ENCODE peak calls at places on chromosomes 2 and 18, in four cellular contexts. P, N, S and T are unnamed samples.

GRCh38 chr18:51666717-51667320 is 469.3 kb upstream of the MEX3C start:
- DNase-seq in P (no peak), N (no peak), S (no peak), T (no peak)

GRCh38 chr2:158205215-158205614 is 103.5 kb downstream of the UPP2 start:
- DNase-seq in P (no peak), N (no peak), S (no peak), T (no peak)

GRCh38 chr2:144052103-144052502 is 467.8 kb downstream of the ZEB2 start:
- DNase-seq in P (no peak), N (no peak), S (no peak), T (no peak)

GRCh38 chr18:79480171-79480981 is 84.6 kb downstream of the NFATC1 start:
- DNase-seq in P (no peak), N (no peak), S (no peak), T (no peak)

GRCh38 chr2:134590679-134591078 is 128.1 kb downstream of the TMEM163 start:
- DNase-seq in P (no peak), N (no peak), S (no peak), T (no peak)

GRCh38 chr2:79393806-79394484 is 118.9 kb upstream of the CTNNA2 start:
- DNase-seq in P (peak), N (no peak), S (no peak), T (no peak)

GRCh38 chr2:199273043-199273647 is 184.6 kb downstream of the SATB2 start:
- DNase-seq in P (no peak), N (no peak), S (no peak), T (no peak)

GRCh38 chr2:201149064-201149820 is 33.3 kb downstream of the CFLAR start:
- DNase-seq in P (peak), N (no peak), S (no peak), T (peak)

GRCh38 chr2:119255760-119256573 is 32.3 kb downstream of the STEAP3 start:
- DNase-seq in P (peak), N (no peak), S (no peak), T (peak)

GRCh38 chr18:32469691-32470131 is 971 bp downstream of the GAREM1 start:
- DNase-seq in P (no peak), N (no peak), S (peak), T (no peak)

GRCh38 chr2:217521820-217522219 is 481.0 kb downstream of the TNS1 start:
- DNase-seq in P (no peak), N (no peak), S (no peak), T (no peak)

GRCh38 chr2:238274152-238274865 is 14.1 kb downstream of the PER2 start:
- DNase-seq in P (no peak), N (no peak), S (no peak), T (no peak)

GRCh38 chr2:141508806-141509595 is 621.8 kb downstream of the LRP1B start:
- DNase-seq in P (no peak), N (no peak), S (no peak), T (no peak)

GRCh38 chr18:22827216-22827615 is 105.9 kb upstream of the RBBP8 start:
- DNase-seq in P (no peak), N (no peak), S (no peak), T (no peak)

GRCh38 chr2:120470041-120470716 is 124.2 kb downstream of the INHBB start:
- DNase-seq in P (peak), N (no peak), S (no peak), T (no peak)

GRCh38 chr2:44181648-44182047 is 13.0 kb downstream of the PPM1B start:
- DNase-seq in P (no peak), N (no peak), S (no peak), T (no peak)

GRCh38 chr2:135142323-135142722 is 90.2 kb downstream of the RAB3GAP1 start:
- DNase-seq in P (no peak), N (no peak), S (no peak), T (no peak)

GRCh38 chr2:109264595-109265328 is 135.8 kb downstream of the SH3RF3 start:
- DNase-seq in P (peak), N (no peak), S (no peak), T (no peak)

GRCh38 chr2:109266511-109266910 is 137.5 kb downstream of the SH3RF3 start:
- DNase-seq in P (no peak), N (no peak), S (no peak), T (no peak)

GRCh38 chr2:109266998-109267854 is 138.2 kb downstream of the SH3RF3 start:
- DNase-seq in P (peak), N (no peak), S (no peak), T (no peak)

GRCh38 chr2:109265369-109265768 is 136.4 kb downstream of the SH3RF3 start:
- DNase-seq in P (no peak), N (no peak), S (no peak), T (no peak)

GRCh38 chr2:109265953-109266352 is 136.9 kb downstream of the SH3RF3 start:
- DNase-seq in P (no peak), N (no peak), S (no peak), T (no peak)
- TF ChIP-seq SP1 in P (no peak), N (no peak), S (no peak), T (no peak)

GRCh38 chr2:36438454-36438977 is 82.9 kb downstream of the CRIM1 start:
- DNase-seq in P (no peak), N (no peak), S (no peak), T (peak)
- TF ChIP-seq FOSL1 in P (no peak), N (no peak), S (no peak), T (peak)

DNA sequence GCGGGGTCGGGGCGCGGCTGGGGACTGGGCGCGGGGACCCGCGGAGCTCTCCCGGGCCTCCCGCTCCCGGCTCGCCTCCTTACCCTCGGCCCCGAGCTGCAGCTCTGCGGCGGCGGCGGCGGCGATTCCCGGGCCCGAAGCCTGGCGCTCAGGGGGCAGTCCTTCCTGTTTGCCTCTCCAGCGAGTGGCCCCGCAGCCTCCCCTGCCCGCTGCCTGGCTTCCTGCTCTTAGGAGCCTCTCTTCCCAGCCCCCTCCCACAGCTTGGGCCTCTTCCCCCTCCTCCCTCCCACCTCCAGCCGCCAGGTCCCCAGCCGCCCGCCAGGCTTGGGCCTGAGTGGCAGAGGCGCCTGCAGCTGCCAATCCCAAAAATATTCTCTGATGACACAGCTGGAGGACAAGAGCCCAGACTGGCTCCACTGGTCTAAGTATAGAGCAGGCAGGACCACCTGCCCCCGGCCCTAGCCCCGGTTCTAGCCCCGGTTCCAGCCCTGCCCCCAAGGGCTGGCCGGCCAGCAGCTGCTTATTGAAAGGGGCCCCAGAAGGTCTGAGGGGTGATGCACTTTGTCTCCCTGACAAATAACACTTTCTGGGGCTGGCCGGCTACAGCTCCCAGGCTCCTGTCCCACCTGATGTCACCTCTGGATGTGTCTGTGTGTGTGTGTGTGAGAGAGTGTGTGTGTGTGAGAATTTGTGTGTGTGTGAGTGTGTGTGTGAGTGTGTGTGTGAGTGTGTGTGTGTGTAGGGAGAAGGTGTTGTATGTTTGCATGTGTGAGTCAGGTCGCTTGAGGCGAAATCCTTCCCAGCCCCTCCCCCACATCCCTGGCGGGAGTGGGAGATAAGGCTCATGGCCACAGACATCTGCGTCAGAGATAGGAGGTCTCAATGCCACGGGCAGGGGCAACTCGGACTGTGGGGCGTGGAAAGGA is at the start of gene OBSL1:
- DNase-seq in P (peak), N (no peak), S (peak), T (no peak)
- TF ChIP-seq ATF3 in P (peak), N (no peak), S (no peak), T (no peak)

DNA sequence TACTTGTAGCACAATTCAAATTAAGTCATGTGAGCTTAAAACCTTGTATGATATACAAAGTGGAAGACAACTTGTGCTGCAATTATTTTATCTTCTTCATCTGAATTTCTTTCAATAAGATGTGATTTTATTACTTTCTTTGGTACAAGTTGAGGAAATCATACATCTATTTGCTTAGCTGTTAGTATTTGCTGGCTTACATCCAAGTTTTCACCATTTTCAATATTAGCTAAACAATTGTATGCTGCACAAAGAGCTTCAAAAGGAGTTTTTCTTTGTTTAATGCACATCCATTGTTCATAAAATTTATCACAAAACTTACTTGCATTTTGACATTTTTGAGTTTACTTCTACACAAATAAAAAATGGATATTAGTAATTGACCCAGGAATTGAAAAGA is 40.9 kb downstream of the SCN9A start:
- DNase-seq in P (peak), N (no peak), S (no peak), T (no peak)
- TF ChIP-seq SP1 in P (no peak), N (no peak), S (no peak), T (no peak)

GRCh38 chr2:229392214-229392613 is 121.1 kb upstream of the PID1 start:
- DNase-seq in P (no peak), N (no peak), S (no peak), T (no peak)
- TF ChIP-seq FOSL1 in P (no peak), N (no peak), S (no peak), T (no peak)

GRCh38 chr18:46748466-46748865 is 8.4 kb downstream of the ST8SIA5 start:
- DNase-seq in P (no peak), N (no peak), S (no peak), T (no peak)
- TF ChIP-seq ATF3 in P (no peak), N (no peak), S (no peak), T (no peak)

GRCh38 chr2:105443610-105444598 is 45.1 kb upstream of the FHL2 start:
- DNase-seq in P (no peak), N (no peak), S (peak), T (no peak)

GRCh38 chr2:105445498-105445897 is 46.6 kb upstream of the FHL2 start:
- DNase-seq in P (no peak), N (no peak), S (no peak), T (no peak)

GRCh38 chr2:105449083-105449482 is 50.2 kb upstream of the FHL2 start:
- DNase-seq in P (no peak), N (no peak), S (peak), T (no peak)

GRCh38 chr2:105450495-105450894 is 51.6 kb upstream of the FHL2 start:
- DNase-seq in P (no peak), N (no peak), S (no peak), T (no peak)

DNA sequence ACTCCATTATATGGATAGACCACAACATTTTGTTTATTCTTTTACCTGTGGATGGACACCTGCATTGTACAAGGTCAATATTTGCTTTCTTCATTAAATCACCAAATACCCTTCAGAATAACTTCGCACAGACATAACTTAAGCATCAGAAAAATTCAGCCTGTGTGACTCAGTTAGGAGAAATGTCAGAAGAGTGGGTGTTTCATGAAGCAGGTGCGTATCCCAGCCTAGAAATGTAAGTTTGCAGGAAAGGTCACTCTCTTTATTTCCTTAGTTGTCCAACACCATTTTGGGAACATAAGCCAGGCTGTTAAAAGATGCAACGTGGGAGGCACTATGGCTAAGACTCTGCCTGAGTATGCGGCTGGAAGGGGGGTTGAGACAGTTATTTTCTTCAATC is 48.6 kb upstream of the FHL2 start:
- DNase-seq in P (no peak), N (no peak), S (no peak), T (no peak)
- TF ChIP-seq SP1 in P (no peak), N (no peak), S (no peak), T (no peak)